ENCODE peak calls at places on chromosomes 12 and 14, in four cellular contexts. C, E, I and P are unnamed samples.

GRCh38 chr12:109346920-109347319 is 780 bp upstream of the MYO1H start:
- DNase-seq in C (no peak), E (peak; percentile 32), I (no peak), P (no peak)

GRCh38 chr12:71503579-71504470 is 64.2 kb downstream of the LGR5 start:
- DNase-seq in C (no peak), E (no peak), I (no peak), P (no peak)

GRCh38 chr14:64919618-64920017 is 5.4 kb downstream of the CHURC1 start:
- DNase-seq in C (no peak), E (no peak), I (no peak), P (peak; percentile 56)

GRCh38 chr14:23121401-23121800 is 2.3 kb upstream of the CEBPE start:
- DNase-seq in C (no peak), E (no peak), I (peak; percentile 48), P (peak; percentile 57)

GRCh38 chr12:86748874-86749273 is 492.7 kb upstream of the MGAT4C start:
- DNase-seq in C (no peak), E (no peak), I (no peak), P (no peak)

GRCh38 chr14:90177537-90178189 is 78.7 kb upstream of the PSMC1 start:
- DNase-seq in C (no peak), E (no peak), I (no peak), P (no peak)

GRCh38 chr12:105766029-105766428 is 372.7 kb downstream of the NUAK1 start:
- DNase-seq in C (no peak), E (no peak), I (no peak), P (no peak)

GRCh38 chr14:95503365-95504134 is 12.9 kb downstream of the SYNE3 start:
- DNase-seq in C (no peak), E (no peak), I (no peak), P (no peak)

GRCh38 chr14:102795060-102795925 is 18.0 kb downstream of the TRAF3 start:
- DNase-seq in C (no peak), E (peak; percentile 76), I (peak; percentile 66), P (no peak)

GRCh38 chr12:6632026-6632978 is 3.5 kb downstream of the LPAR5 start:
- DNase-seq in C (no peak), E (no peak), I (no peak), P (no peak)

GRCh38 chr14:29671034-29671433 is 256.6 kb downstream of the PRKD1 start:
- DNase-seq in C (no peak), E (no peak), I (no peak), P (no peak)

GRCh38 chr12:46470039-46470627 is 97.6 kb upstream of the SLC38A2 start:
- DNase-seq in C (no peak), E (no peak), I (no peak), P (no peak)

GRCh38 chr14:101789222-101789621 is 27.7 kb downstream of the PPP2R5C start:
- DNase-seq in C (no peak), E (no peak), I (no peak), P (no peak)

GRCh38 chr14:100645200-100645985 is 58.2 kb upstream of the BEGAIN start:
- DNase-seq in C (peak; percentile 76), E (peak; percentile 82), I (peak; percentile 93), P (no peak)

GRCh38 chr12:98744692-98745091 is 99.6 kb downstream of the APAF1 start:
- DNase-seq in C (no peak), E (no peak), I (no peak), P (no peak)

GRCh38 chr14:68843471-68844209 is 50.8 kb upstream of the ZFP36L1 start:
- DNase-seq in C (peak; percentile 58), E (peak; percentile 76), I (peak; percentile 88), P (peak; percentile 93)

GRCh38 chr12:42473561-42473960 is 116.0 kb downstream of the PRICKLE1 start:
- DNase-seq in C (no peak), E (no peak), I (no peak), P (no peak)

GRCh38 chr12:114445401-114446323 is 39.7 kb upstream of the TBX5 start:
- DNase-seq in C (no peak), E (no peak), I (no peak), P (no peak)

GRCh38 chr12:101229841-101230241 is 19.8 kb upstream of the SLC5A8 start:
- DNase-seq in C (no peak), E (no peak), I (no peak), P (no peak)

GRCh38 chr14:52802597-52802996 is 11.2 kb upstream of the GNPNAT1 start:
- DNase-seq in C (no peak), E (peak; percentile 31), I (no peak), P (no peak)

GRCh38 chr12:27970391-27970980 is 2.0 kb downstream of the PTHLH start:
- DNase-seq in C (no peak), E (peak; percentile 50), I (no peak), P (peak; percentile 74)

GRCh38 chr12:96720363-96720705 is 186.7 kb upstream of the NEDD1 start:
- DNase-seq in C (no peak), E (peak; percentile 27), I (no peak), P (no peak)

GRCh38 chr12:65561798-65562382 is 262.4 kb upstream of the HMGA2 start:
- DNase-seq in C (no peak), E (no peak), I (no peak), P (no peak)

GRCh38 chr12:22576473-22576872 is 32.1 kb upstream of the C2CD5 start:
- DNase-seq in C (no peak), E (no peak), I (peak; percentile 48), P (no peak)

GRCh38 chr12:45973526-45973925 is 16.8 kb downstream of the SCAF11 start:
- DNase-seq in C (no peak), E (no peak), I (no peak), P (no peak)

GRCh38 chr12:103884316-103884715 is 43.3 kb upstream of the NT5DC3 start:
- DNase-seq in C (no peak), E (peak; percentile 62), I (no peak), P (no peak)

GRCh38 chr12:108129017-108129812 is at the start of gene WSCD2:
- DNase-seq in C (peak; percentile 32), E (peak; percentile 52), I (peak; percentile 40), P (peak; percentile 34)

GRCh38 chr12:92055877-92056276 is 89.8 kb downstream of the BTG1 start:
- DNase-seq in C (no peak), E (no peak), I (peak; percentile 62), P (no peak)

GRCh38 chr12:54016478-54016964 is 7.7 kb downstream of the HOXC8 start:
- DNase-seq in C (no peak), E (peak; percentile 84), I (no peak), P (no peak)

DNA sequence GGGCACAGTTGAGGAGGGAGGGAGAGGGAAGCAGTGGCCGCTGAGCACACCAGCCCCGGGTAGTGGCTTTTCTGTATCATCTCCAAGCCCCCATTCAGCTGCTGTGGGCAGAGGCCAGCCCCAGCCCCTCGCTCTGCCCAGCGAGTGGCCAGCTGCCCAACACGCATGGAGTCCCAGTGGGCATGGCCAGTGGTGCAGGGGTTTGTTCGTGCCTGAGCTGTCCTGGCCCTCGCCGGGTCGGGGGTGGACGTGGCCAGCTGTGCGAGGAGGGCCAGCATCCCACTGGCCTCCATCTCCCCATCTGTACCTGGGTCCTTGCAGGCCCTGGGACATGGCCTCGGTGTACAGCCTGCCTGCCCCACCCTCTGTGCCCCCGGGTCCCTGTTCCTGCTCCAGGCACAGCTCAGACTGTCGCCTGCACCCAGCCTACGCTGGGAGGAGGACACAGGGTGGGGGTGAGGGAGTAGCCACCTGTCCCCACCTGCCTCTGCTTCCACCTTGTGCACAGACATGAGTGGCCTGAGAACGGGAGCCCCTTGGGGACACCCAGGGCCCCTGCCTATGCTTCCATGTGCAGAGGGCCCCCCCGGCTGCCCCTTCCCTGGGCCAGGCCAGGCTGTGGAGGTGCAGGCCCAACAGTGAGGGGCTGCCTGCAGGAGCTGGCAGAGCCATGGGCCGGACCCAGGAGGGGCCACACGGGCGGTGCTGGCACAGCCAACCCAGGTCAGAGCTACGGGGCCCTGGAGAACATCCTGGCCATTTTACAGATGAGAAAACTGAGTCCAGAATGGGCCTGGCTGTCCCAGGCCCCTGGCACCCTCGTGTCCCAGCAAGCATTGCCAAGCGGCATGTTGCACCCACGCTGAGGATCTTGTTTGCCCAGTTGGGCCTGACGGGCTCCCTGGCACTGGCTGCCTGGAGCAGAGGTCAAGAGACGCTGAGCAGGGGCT is 4.3 kb downstream of the INF2 start:
- DNase-seq in C (no peak), E (no peak), I (peak; percentile 64), P (peak; percentile 76)
- H3K4me1 ChIP-seq in C (peaks cover 21% of the 10 kb centered on the region), E (peaks cover 85% of the 10 kb centered on the region), I (peaks cover 94% of the 10 kb centered on the region), P (peaks cover 43% of the 10 kb centered on the region)

GRCh38 chr14:37598973-37599526 is 3.6 kb downstream of the TTC6 start:
- DNase-seq in C (no peak), E (no peak), I (no peak), P (no peak)
- H3K4me3 ChIP-seq in C (no peak overlapping the region), E (no peak overlapping the region), I (peak overlapping the region; percentile 35), P (peak overlapping the region; percentile 15)

GRCh38 chr12:88633312-88633711 is 53.0 kb upstream of the KITLG start:
- DNase-seq in C (no peak), E (no peak), I (no peak), P (no peak)
- TF ChIP-seq CTCF in C (no peak), E (peak; percentile 38), I (no peak), P (peak; percentile 24)

DNA sequence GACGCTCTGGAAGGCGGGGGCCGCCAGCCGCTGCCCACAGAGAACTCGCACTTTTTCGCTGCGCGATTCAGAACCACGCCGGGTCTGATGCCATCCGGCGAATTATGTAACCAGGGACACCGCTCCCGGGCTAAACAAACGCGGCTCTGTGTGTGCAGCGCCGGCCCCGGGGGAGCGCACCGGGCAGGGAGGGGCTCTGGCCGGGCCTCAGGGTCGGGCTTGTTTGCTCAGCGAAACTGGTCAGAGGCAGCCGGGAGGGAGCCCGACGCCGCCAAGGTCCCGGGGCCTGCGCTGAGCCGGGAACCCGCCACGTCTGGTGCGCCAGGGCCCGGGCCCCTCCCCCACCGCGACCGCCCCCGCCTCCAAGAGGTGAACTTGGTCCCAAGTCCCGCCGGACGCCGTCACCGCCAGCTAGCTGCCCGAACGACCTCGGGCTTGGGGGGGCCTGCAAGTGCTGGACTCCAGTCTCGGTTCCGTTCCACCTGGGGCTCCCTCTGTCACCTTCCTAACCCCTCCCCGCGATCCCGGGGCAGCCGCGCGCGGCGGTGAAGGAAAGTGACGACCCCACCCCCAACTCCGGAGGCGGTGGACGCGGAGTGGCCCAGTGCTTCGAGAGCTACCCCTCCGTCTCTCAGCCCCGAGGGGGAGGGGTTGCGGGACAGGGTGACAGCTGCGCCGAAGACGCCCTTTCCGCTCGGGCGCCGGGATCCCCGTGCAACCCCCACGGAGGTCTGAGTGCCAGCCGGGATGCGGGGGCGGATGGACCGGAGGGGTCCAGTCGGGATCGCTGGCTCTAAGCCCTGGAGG is 848 bp downstream of the CTDSP2 start:
- DNase-seq in C (no peak), E (peak; percentile 63), I (peak; percentile 82), P (peak; percentile 80)
- H3K4me1 ChIP-seq in C (peaks cover 22% of the 10 kb centered on the region), E (peaks cover 40% of the 10 kb centered on the region), I (peaks cover 57% of the 10 kb centered on the region), P (peaks cover 45% of the 10 kb centered on the region)